ENCODE peak calls at places on chromosomes 4 and X, in nine cellular contexts. S, P, Y, B, W, U, G, Q and V are unnamed samples.

GRCh38 chrX:1462596-1463251 is 10.0 kb upstream of the ASMTL start:
- DNase-seq in S (no peak), P (no peak), Y (peak), B (peak), W (peak), U (peak), G (peak), Q (peak), V (peak)

GRCh38 chrX:134721766-134722532 is 63.7 kb upstream of the PLAC1 start:
- DNase-seq in S (no peak), P (no peak), Y (no peak), B (no peak), W (no peak), U (no peak), G (peak), Q (no peak), V (no peak)

GRCh38 chr4:143352052-143352451 is 15.4 kb downstream of the GAB1 start:
- DNase-seq in S (no peak), P (no peak), Y (peak), B (no peak), W (peak), U (no peak), G (peak), Q (no peak), V (peak)

GRCh38 chrX:102712216-102712966 is at the start of gene GPRASP2:
- DNase-seq in S (no peak), P (peak), Y (peak), B (no peak), W (peak), U (peak), G (peak), Q (peak), V (peak)

GRCh38 chrX:55742649-55743048 is 25.1 kb downstream of the RRAGB start:
- DNase-seq in S (no peak), P (no peak), Y (no peak), B (no peak), W (no peak), U (no peak), G (peak), Q (no peak), V (peak)

GRCh38 chr4:2812600-2812932 is 19.7 kb downstream of the SH3BP2 start:
- DNase-seq in S (no peak), P (no peak), Y (no peak), B (no peak), W (no peak), U (no peak), G (no peak), Q (no peak), V (no peak)

GRCh38 chrX:77628294-77629025 is 157.6 kb downstream of the ATRX start:
- DNase-seq in S (no peak), P (no peak), Y (no peak), B (no peak), W (peak), U (no peak), G (peak), Q (no peak), V (no peak)

GRCh38 chrX:10569946-10570345 is 50.4 kb downstream of the MID1 start:
- DNase-seq in S (no peak), P (no peak), Y (no peak), B (no peak), W (no peak), U (no peak), G (no peak), Q (no peak), V (peak)

GRCh38 chr4:768995-769394 is 56.9 kb downstream of the CPLX1 start:
- DNase-seq in S (no peak), P (peak), Y (peak), B (no peak), W (no peak), U (no peak), G (no peak), Q (no peak), V (no peak)

GRCh38 chr4:18022572-18023039 is 1.1 kb upstream of the LCORL start:
- DNase-seq in S (no peak), P (no peak), Y (no peak), B (no peak), W (peak), U (no peak), G (no peak), Q (no peak), V (peak)

GRCh38 chrX:9141496-9141895 is 107.6 kb upstream of the FAM9B start:
- DNase-seq in S (peak), P (no peak), Y (no peak), B (no peak), W (peak), U (no peak), G (no peak), Q (no peak), V (peak)

GRCh38 chr4:42070463-42070862 is 80.1 kb downstream of the SLC30A9 start:
- DNase-seq in S (no peak), P (no peak), Y (no peak), B (no peak), W (no peak), U (no peak), G (no peak), Q (no peak), V (no peak)

GRCh38 chrX:13144927-13145659 is 100.7 kb upstream of the FAM9C start:
- DNase-seq in S (no peak), P (no peak), Y (no peak), B (no peak), W (no peak), U (no peak), G (no peak), Q (no peak), V (no peak)

GRCh38 chr4:126779001-126779400 is 853.8 kb upstream of the INTU start:
- DNase-seq in S (no peak), P (no peak), Y (no peak), B (no peak), W (no peak), U (no peak), G (no peak), Q (no peak), V (no peak)

GRCh38 chr4:109199585-109199984 is 102.9 kb downstream of the COL25A1 start:
- DNase-seq in S (no peak), P (no peak), Y (no peak), B (no peak), W (no peak), U (no peak), G (no peak), Q (no peak), V (no peak)

GRCh38 chr4:106256190-106256589 is 59.8 kb downstream of the TBCK start:
- DNase-seq in S (no peak), P (no peak), Y (peak), B (no peak), W (no peak), U (no peak), G (no peak), Q (no peak), V (no peak)

GRCh38 chr4:106258145-106259045 is 57.6 kb downstream of the TBCK start:
- DNase-seq in S (no peak), P (no peak), Y (no peak), B (no peak), W (peak), U (no peak), G (no peak), Q (no peak), V (no peak)

GRCh38 chr4:106253364-106254129 is 62.5 kb downstream of the TBCK start:
- DNase-seq in S (no peak), P (no peak), Y (no peak), B (no peak), W (no peak), U (no peak), G (no peak), Q (no peak), V (no peak)

DNA sequence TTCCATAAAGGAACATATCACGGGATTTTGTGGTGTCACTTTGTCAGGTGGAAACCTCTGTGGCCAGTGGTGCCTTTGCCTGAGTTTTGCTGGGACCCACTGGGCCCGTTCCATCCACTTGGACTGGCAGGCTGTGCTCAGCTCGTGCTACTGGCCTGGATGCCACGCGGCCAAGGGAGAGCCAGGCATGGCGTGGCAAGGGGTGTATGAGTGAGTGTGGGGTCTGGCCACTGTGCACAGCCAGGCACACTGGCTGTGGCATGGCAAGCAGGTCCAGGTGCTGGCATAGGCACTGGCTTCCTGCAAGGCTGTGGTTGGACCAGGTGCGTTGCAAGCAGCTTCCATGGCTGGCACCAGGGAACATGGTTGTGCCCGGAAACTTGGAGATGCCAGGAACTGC is 60.8 kb downstream of the TBCK start:
- DNase-seq in S (no peak), P (no peak), Y (peak), B (no peak), W (no peak), U (no peak), G (no peak), Q (no peak), V (no peak)
- H3K4me3 ChIP-seq in S (no peak), P (no peak), Y (no peak), B (no peak), W (no peak), U (no peak), G (no peak), Q (no peak), V (no peak)

GRCh38 chr4:83112678-83113428 is 1.7 kb downstream of the PLAC8 start:
- DNase-seq in S (no peak), P (no peak), Y (no peak), B (peak), W (peak), U (no peak), G (no peak), Q (peak), V (no peak)

GRCh38 chr4:83113429-83113786 is 1.1 kb downstream of the PLAC8 start:
- DNase-seq in S (no peak), P (no peak), Y (no peak), B (peak), W (no peak), U (no peak), G (no peak), Q (no peak), V (no peak)

GRCh38 chr4:83115656-83116285 is 1.2 kb upstream of the PLAC8 start:
- DNase-seq in S (no peak), P (no peak), Y (no peak), B (peak), W (no peak), U (no peak), G (no peak), Q (no peak), V (no peak)

GRCh38 chr4:83115000-83115399 is 471 bp upstream of the PLAC8 start:
- DNase-seq in S (peak), P (no peak), Y (no peak), B (no peak), W (peak), U (no peak), G (peak), Q (no peak), V (peak)

DNA sequence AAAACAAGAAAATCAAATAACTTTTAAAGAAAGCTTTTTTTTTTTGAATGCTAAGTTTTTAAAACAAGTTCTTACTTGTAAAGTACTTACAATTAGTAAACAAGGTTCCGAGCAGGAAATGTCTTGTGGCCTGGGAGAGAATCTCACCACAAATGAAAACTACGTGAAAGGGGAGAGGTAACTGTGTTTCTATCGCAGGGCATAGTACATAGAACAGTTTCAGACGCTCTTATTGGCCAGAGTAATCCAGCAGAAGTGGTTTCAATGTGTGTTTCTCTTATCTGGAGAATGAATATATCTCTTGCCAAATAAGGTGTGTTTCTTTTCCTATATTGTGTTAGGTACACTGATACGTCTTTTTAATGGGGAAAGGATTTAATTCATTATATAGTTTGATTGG is at the start of gene PLAC8:
- DNase-seq in S (no peak), P (no peak), Y (no peak), B (peak), W (peak), U (no peak), G (peak), Q (peak), V (peak)
- H3K4me3 ChIP-seq in S (no peak), P (no peak), Y (peak), B (peak), W (no peak), U (peak), G (peak), Q (peak), V (peak)

GRCh38 chr4:10019521-10020051 is 1.7 kb downstream of the SLC2A9 start:
- DNase-seq in S (no peak), P (peak), Y (peak), B (no peak), W (no peak), U (peak), G (no peak), Q (no peak), V (peak)

GRCh38 chr4:10020106-10020505 is 1.2 kb downstream of the SLC2A9 start:
- DNase-seq in S (no peak), P (no peak), Y (no peak), B (no peak), W (no peak), U (no peak), G (no peak), Q (no peak), V (no peak)

GRCh38 chr4:10022346-10023049 is 1.2 kb upstream of the SLC2A9 start:
- DNase-seq in S (no peak), P (no peak), Y (no peak), B (no peak), W (no peak), U (peak), G (no peak), Q (no peak), V (peak)

GRCh38 chr4:10023050-10023419 is 1.7 kb upstream of the SLC2A9 start:
- DNase-seq in S (no peak), P (no peak), Y (no peak), B (no peak), W (no peak), U (no peak), G (no peak), Q (no peak), V (no peak)

GRCh38 chr4:10020871-10021676 is at the start of gene SLC2A9:
- DNase-seq in S (no peak), P (no peak), Y (no peak), B (peak), W (no peak), U (peak), G (no peak), Q (no peak), V (peak)
- H3K4me3 ChIP-seq in S (no peak), P (no peak), Y (no peak), B (peak), W (no peak), U (peak), G (no peak), Q (no peak), V (peak)

GRCh38 chr4:68962868-68963267 is 11.3 kb upstream of the UGT2A3 start:
- DNase-seq in S (no peak), P (no peak), Y (no peak), B (no peak), W (no peak), U (no peak), G (no peak), Q (no peak), V (peak)
- H3K4me3 ChIP-seq in S (no peak), P (no peak), Y (no peak), B (no peak), W (no peak), U (no peak), G (no peak), Q (no peak), V (no peak)

DNA sequence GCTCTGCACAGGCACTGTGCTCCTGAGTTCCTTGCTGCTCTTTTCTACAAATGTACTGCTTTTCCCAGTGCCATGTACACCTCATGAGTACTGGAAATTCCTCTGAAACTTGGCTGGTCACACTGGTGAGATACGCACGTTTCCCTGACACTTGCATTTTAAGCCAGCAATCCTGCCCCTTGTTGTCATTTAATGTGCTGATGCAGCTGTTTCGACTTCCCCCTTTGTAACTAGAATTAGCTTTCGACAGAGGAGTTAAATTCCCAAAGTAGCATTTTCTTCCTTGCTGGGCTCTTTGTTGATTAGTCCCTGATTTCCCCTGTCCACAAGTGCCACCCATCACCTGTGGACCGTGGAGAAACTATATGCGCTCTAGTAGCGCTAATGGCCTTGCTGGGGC is 77.5 kb downstream of the IQCM start:
- DNase-seq in S (no peak), P (no peak), Y (no peak), B (no peak), W (no peak), U (no peak), G (no peak), Q (no peak), V (no peak)
- H3K4me3 ChIP-seq in S (no peak), P (no peak), Y (no peak), B (no peak), W (no peak), U (no peak), G (no peak), Q (no peak), V (no peak)

GRCh38 chr4:183080372-183081115 is 18.5 kb upstream of the WWC2 start:
- DNase-seq in S (no peak), P (no peak), Y (no peak), B (no peak), W (no peak), U (peak), G (no peak), Q (no peak), V (no peak)

GRCh38 chr4:183081116-183081469 is 18.0 kb upstream of the WWC2 start:
- DNase-seq in S (no peak), P (no peak), Y (no peak), B (no peak), W (no peak), U (no peak), G (no peak), Q (no peak), V (no peak)

GRCh38 chr4:183078634-183079033 is 20.4 kb upstream of the WWC2 start:
- DNase-seq in S (no peak), P (no peak), Y (no peak), B (no peak), W (no peak), U (no peak), G (no peak), Q (no peak), V (no peak)

DNA sequence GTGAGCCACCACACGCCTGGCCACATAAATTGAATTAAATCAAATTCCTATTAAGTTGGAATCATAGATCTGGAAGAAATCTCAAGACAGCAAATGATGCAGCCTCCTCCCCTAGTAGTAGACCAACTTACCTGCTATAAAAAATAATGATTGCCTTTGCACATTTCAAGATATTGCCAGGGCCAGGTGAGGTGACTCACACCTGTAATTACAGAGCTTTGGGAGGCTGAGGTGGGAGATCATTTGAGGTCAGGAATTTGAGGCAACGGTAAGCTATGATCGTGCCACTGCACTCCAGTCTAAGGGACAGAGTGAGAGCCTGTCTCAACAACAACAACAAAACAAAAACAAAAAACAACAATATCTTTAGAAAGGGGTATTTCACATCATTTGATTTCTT is 17.0 kb upstream of the WWC2 start:
- DNase-seq in S (no peak), P (no peak), Y (no peak), B (no peak), W (no peak), U (no peak), G (no peak), Q (no peak), V (peak)
- H3K4me3 ChIP-seq in S (no peak), P (no peak), Y (no peak), B (no peak), W (no peak), U (no peak), G (no peak), Q (no peak), V (no peak)